ENCODE peak calls at places on chromosomes 4 and X, in four cellular contexts. V is K562, J is HepG2, S is GM12878. A is an unnamed sample.

GRCh38 chrX:47807548-47807947 is 29.2 kb upstream of the ZNF81 start:
- DNase-seq in V (no peak), J (no peak), S (no peak), A (no peak)

GRCh38 chr4:116881077-116881476 is 204.3 kb downstream of the TRAM1L1 start:
- DNase-seq in V (no peak), J (no peak), S (no peak), A (no peak)

GRCh38 chr4:8470451-8471024 is 30.0 kb downstream of the TRMT44 start:
- DNase-seq in V (no peak), J (no peak), S (no peak), A (no peak)

GRCh38 chrX:41946973-41947612 is 23.7 kb upstream of the CASK start:
- DNase-seq in V (no peak), J (no peak), S (no peak), A (no peak)

GRCh38 chrX:55908685-55909212 is 191.2 kb downstream of the RRAGB start:
- DNase-seq in V (no peak), J (no peak), S (no peak), A (peak)

GRCh38 chr4:59247032-59247431 is 1953.1 kb upstream of the ADGRL3 start:
- DNase-seq in V (no peak), J (peak), S (no peak), A (no peak)

GRCh38 chr4:36064147-36064546 is 180.2 kb downstream of the ARAP2 start:
- DNase-seq in V (no peak), J (no peak), S (no peak), A (no peak)

GRCh38 chr4:1029536-1029935 is 18.1 kb downstream of the FGFRL1 start:
- DNase-seq in V (no peak), J (no peak), S (no peak), A (no peak)

GRCh38 chrX:118420462-118420861 is 74.6 kb downstream of the WDR44 start:
- DNase-seq in V (no peak), J (no peak), S (no peak), A (no peak)

GRCh38 chrX:8939344-8939743 is 94.6 kb downstream of the FAM9B start:
- DNase-seq in V (no peak), J (no peak), S (no peak), A (no peak)

GRCh38 chrX:152833378-152833777 is 2.5 kb downstream of the NSDHL start:
- DNase-seq in V (no peak), J (peak), S (no peak), A (no peak)

GRCh38 chr4:160969914-160970313 is 1193.9 kb downstream of the FSTL5 start:
- DNase-seq in V (no peak), J (no peak), S (no peak), A (no peak)

GRCh38 chr4:36187723-36188333 is 56.5 kb downstream of the ARAP2 start:
- DNase-seq in V (no peak), J (peak), S (no peak), A (peak)

GRCh38 chr4:42483426-42484379 is 86.4 kb downstream of the SHISA3 start:
- DNase-seq in V (no peak), J (no peak), S (no peak), A (no peak)

GRCh38 chrX:18360867-18361266 is 6.4 kb upstream of the SCML2 start:
- DNase-seq in V (no peak), J (no peak), S (no peak), A (no peak)

GRCh38 chr4:87524456-87524855 is 4.7 kb downstream of the SPARCL1 start:
- DNase-seq in V (no peak), J (no peak), S (no peak), A (no peak)

GRCh38 chr4:149605601-149606378 is 209.9 kb downstream of the IQCM start:
- DNase-seq in V (no peak), J (no peak), S (no peak), A (no peak)

GRCh38 chr4:630661-631060 is 5.3 kb downstream of the PDE6B start:
- DNase-seq in V (no peak), J (no peak), S (no peak), A (no peak)

GRCh38 chrX:74656079-74656745 is 41.8 kb upstream of the RLIM start:
- DNase-seq in V (no peak), J (no peak), S (no peak), A (no peak)

GRCh38 chrX:53039239-53039638 is 9.3 kb upstream of the GPR173 start:
- DNase-seq in V (no peak), J (no peak), S (no peak), A (no peak)

GRCh38 chr4:66108898-66109297 is 438.6 kb upstream of the EPHA5 start:
- DNase-seq in V (no peak), J (no peak), S (no peak), A (no peak)

GRCh38 chr4:95255396-95256107 is 293.2 kb downstream of the UNC5C start:
- DNase-seq in V (peak), J (no peak), S (no peak), A (no peak)

GRCh38 chrX:39336709-39337294 is 535.5 kb downstream of the MID1IP1 start:
- DNase-seq in V (no peak), J (no peak), S (peak), A (no peak)

GRCh38 chr4:153295131-153295755 is 49.2 kb upstream of the MND1 start:
- DNase-seq in V (peak), J (no peak), S (no peak), A (no peak)

GRCh38 chr4:1993169-1993516 is 15.6 kb downstream of the NELFA start:
- DNase-seq in V (no peak), J (no peak), S (no peak), A (no peak)

GRCh38 chrX:79167437-79167836 is 22.9 kb downstream of the GPR174 start:
- DNase-seq in V (no peak), J (no peak), S (no peak), A (no peak)

GRCh38 chrX:17705211-17705610 is 32.1 kb upstream of the SCML1 start:
- DNase-seq in V (no peak), J (no peak), S (no peak), A (no peak)

GRCh38 chr4:11130195-11130975 is 298.3 kb downstream of the HS3ST1 start:
- DNase-seq in V (no peak), J (no peak), S (no peak), A (no peak)

GRCh38 chr4:108825737-108826136 is 62.9 kb upstream of the ETNPPL start:
- DNase-seq in V (no peak), J (no peak), S (no peak), A (no peak)

GRCh38 chr4:177105526-177105925 is 204.1 kb upstream of the NEIL3 start:
- DNase-seq in V (no peak), J (no peak), S (no peak), A (no peak)

GRCh38 chr4:94350095-94350494 is 7.5 kb upstream of the HPGDS start:
- DNase-seq in V (no peak), J (no peak), S (no peak), A (no peak)

GRCh38 chrX:39613508-39613921 is 484.2 kb downstream of the BCOR start:
- DNase-seq in V (no peak), J (no peak), S (no peak), A (no peak)

GRCh38 chr4:139934786-139935330 is 219.1 kb downstream of the MAML3 start:
- DNase-seq in V (no peak), J (no peak), S (no peak), A (no peak)

GRCh38 chrX:13620202-13620601 is 32.7 kb upstream of the TCEANC start:
- DNase-seq in V (no peak), J (no peak), S (no peak), A (no peak)

GRCh38 chr4:109395694-109396093 is 37.9 kb upstream of the SEC24B start:
- DNase-seq in V (no peak), J (no peak), S (no peak), A (no peak)

GRCh38 chr4:93289241-93289640 is 539.3 kb upstream of the ATOH1 start:
- DNase-seq in V (no peak), J (no peak), S (no peak), A (no peak)

GRCh38 chr4:175422331-175422730 is 389.7 kb downstream of the GPM6A start:
- DNase-seq in V (no peak), J (no peak), S (no peak), A (peak)

GRCh38 chr4:84917869-84918600 is 48.5 kb downstream of the WDFY3 start:
- DNase-seq in V (no peak), J (no peak), S (no peak), A (no peak)

GRCh38 chr4:84917087-84917821 is 49.2 kb downstream of the WDFY3 start:
- DNase-seq in V (no peak), J (no peak), S (no peak), A (no peak)

GRCh38 chr4:84924439-84924838 is 42.1 kb downstream of the WDFY3 start:
- DNase-seq in V (no peak), J (no peak), S (no peak), A (no peak)

GRCh38 chr4:84916233-84916632 is 50.3 kb downstream of the WDFY3 start:
- DNase-seq in V (no peak), J (no peak), S (no peak), A (no peak)

DNA sequence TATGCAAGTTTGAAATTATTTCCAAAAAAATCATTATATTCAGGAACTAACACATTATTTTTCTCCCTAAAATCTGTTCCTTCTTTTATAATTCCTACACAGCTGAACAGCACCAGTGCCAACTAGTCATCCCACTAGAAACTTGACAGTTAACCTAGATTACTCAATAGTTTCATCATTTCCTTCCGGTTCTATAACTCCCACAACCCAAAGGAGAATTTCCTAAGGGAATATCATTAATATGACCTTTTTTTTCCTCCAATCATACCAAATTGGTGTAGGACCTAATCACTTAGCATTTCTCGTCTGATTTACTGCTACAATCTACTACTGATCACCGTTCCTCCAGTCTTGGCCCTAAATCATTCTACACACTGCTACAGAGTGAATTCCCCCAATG is 45.9 kb downstream of the WDFY3 start:
- DNase-seq in V (no peak), J (no peak), S (no peak), A (no peak)
- TF ChIP-seq MYC in V (no peak), J (no peak), S (no peak), A (no peak)

GRCh38 chrX:11791090-11791489 is 33.1 kb downstream of the MSL3 start:
- DNase-seq in V (no peak), J (no peak), S (no peak), A (peak)
- TF ChIP-seq ESRRA in V (no peak), J (no peak), S (no peak), A (no peak)

GRCh38 chrX:107429090-107429489 is 20.4 kb upstream of the FRMPD3 start:
- DNase-seq in V (no peak), J (peak), S (no peak), A (peak)
- TF ChIP-seq MYC in V (no peak), J (no peak), S (no peak), A (no peak)

GRCh38 chr4:82989567-82990429 is 20.8 kb downstream of the LIN54 start:
- DNase-seq in V (no peak), J (peak), S (peak), A (no peak)
- TF ChIP-seq ESRRA in V (no peak), J (no peak), S (no peak), A (no peak)

DNA sequence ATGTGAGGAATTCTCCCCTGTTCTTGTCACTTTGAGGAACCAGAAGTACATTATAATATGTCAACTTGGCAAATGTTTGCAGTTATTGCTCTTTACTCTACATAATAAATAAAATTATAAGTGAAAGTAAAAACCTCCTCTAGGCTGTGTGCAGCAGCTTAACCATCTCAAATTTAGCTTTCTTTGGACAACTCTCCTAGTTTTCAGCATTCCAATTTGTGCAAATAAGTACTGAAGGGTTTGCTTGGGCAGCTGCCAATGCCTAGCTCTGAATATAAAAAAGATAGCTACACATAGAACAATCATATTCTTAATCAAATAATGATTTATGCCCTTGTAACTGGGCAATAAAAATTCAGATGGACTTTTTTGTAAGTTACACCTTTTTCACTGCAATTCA is 82.5 kb downstream of the GASK1B start:
- DNase-seq in V (no peak), J (no peak), S (no peak), A (no peak)
- TF ChIP-seq MYC in V (no peak), J (no peak), S (no peak), A (no peak)

GRCh38 chr4:76279462-76279861 is 27.1 kb upstream of the STBD1 start:
- DNase-seq in V (no peak), J (no peak), S (no peak), A (no peak)
- TF ChIP-seq ESRRA in V (no peak), J (no peak), S (no peak), A (no peak)

GRCh38 chr4:82493721-82494425 is 63.5 kb downstream of the ENOPH1 start:
- DNase-seq in V (no peak), J (no peak), S (no peak), A (no peak)
- TF ChIP-seq MYC in V (no peak), J (no peak), S (no peak), A (no peak)

GRCh38 chr4:48025005-48025404 is 8.4 kb downstream of the NIPAL1 start:
- DNase-seq in V (no peak), J (no peak), S (no peak), A (no peak)
- TF ChIP-seq ESRRA in V (no peak), J (no peak), S (no peak), A (no peak)

DNA sequence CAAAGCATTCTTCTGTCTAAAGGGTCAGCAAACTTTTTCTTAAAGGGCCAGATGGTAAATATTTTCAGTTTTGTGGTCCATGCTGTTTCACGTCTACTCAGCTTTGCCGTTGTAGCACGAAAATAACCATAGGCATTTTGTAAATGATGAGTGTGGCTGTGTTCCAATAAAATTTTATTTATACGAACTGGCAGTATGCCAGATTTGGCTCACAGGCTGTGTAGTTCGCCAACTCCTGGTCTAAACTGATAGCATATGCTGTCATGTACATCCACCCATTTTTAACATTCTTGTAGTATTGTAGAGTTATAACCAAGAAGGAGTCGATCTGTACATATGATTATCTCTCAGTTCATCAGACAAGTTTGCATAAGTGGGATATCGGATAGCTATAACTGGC is 12.6 kb upstream of the GCNA start:
- DNase-seq in V (no peak), J (no peak), S (no peak), A (no peak)
- TF ChIP-seq MYC in V (no peak), J (no peak), S (no peak), A (no peak)

A was measured in A549.